ENCODE peak calls at places on chromosomes 3 and 15, in four cellular contexts. E is activated CD8-positive, alpha-beta memory T cell treated with anti-CD3 and anti-CD28 coated beads for 48 hours; Q is iPS DF 6.9; A is AG09309. P is an unnamed sample.

GRCh38 chr15:72179950-72180581 is 17.5 kb downstream of the GRAMD2A start:
- DNase-seq in E (no peak), Q (no peak), A (no peak), P (no peak)

GRCh38 chr3:27224197-27224596 is 145.0 kb downstream of the NEK10 start:
- DNase-seq in E (no peak), Q (no peak), A (no peak), P (no peak)

GRCh38 chr3:120524171-120524923 is 71.8 kb upstream of the NDUFB4 start:
- DNase-seq in E (no peak), Q (no peak), A (peak), P (no peak)

GRCh38 chr3:71512000-71512399 is 71.5 kb downstream of the FOXP1 start:
- DNase-seq in E (no peak), Q (no peak), A (no peak), P (no peak)

GRCh38 chr3:59777559-59778178 is 727.8 kb upstream of the CFAP20DC start:
- DNase-seq in E (no peak), Q (no peak), A (no peak), P (no peak)

GRCh38 chr15:29037997-29038700 is 152.4 kb downstream of the APBA2 start:
- DNase-seq in E (no peak), Q (no peak), A (no peak), P (no peak)

GRCh38 chr15:31265871-31266711 is 60.5 kb upstream of the KLF13 start:
- DNase-seq in E (no peak), Q (no peak), A (peak), P (no peak)

GRCh38 chr3:24986635-24987034 is 441.4 kb upstream of the RARB start:
- DNase-seq in E (no peak), Q (no peak), A (no peak), P (no peak)

GRCh38 chr15:82849556-82850241 is 40.3 kb downstream of the WHAMM start:
- DNase-seq in E (no peak), Q (peak), A (peak), P (peak)

GRCh38 chr3:56970401-56971002 is 90.0 kb upstream of the SPATA12 start:
- DNase-seq in E (no peak), Q (no peak), A (no peak), P (no peak)

GRCh38 chr3:100316656-100317069 is 17.9 kb upstream of the NIT2 start:
- DNase-seq in E (no peak), Q (peak), A (peak), P (peak)

GRCh38 chr3:178498866-178499265 is 37.4 kb upstream of the KCNMB2 start:
- DNase-seq in E (no peak), Q (no peak), A (no peak), P (no peak)

GRCh38 chr3:156395961-156396700 is 158.8 kb downstream of the SSR3 start:
- DNase-seq in E (no peak), Q (no peak), A (no peak), P (no peak)

GRCh38 chr15:92443381-92443780 is 49.7 kb downstream of the ST8SIA2 start:
- DNase-seq in E (no peak), Q (no peak), A (no peak), P (no peak)

GRCh38 chr3:173055228-173055933 is 85.7 kb downstream of the SPATA16 start:
- DNase-seq in E (no peak), Q (no peak), A (no peak), P (no peak)

GRCh38 chr3:79380581-79380980 is 387.2 kb downstream of the ROBO1 start:
- DNase-seq in E (no peak), Q (no peak), A (no peak), P (no peak)

GRCh38 chr3:29335438-29335837 is 54.6 kb downstream of the RBMS3 start:
- DNase-seq in E (no peak), Q (no peak), A (peak), P (peak)

GRCh38 chr15:41490355-41490754 is 3.3 kb upstream of the ITPKA start:
- DNase-seq in E (no peak), Q (no peak), A (peak), P (no peak)

GRCh38 chr15:39539973-39540558 is 40.8 kb upstream of the THBS1 start:
- DNase-seq in E (no peak), Q (no peak), A (no peak), P (no peak)

GRCh38 chr15:33100314-33100713 is 94.2 kb downstream of the FMN1 start:
- DNase-seq in E (no peak), Q (no peak), A (no peak), P (no peak)

GRCh38 chr3:52176951-52177700 is 20.8 kb upstream of the ALAS1 start:
- DNase-seq in E (no peak), Q (no peak), A (no peak), P (no peak)

GRCh38 chr15:32878342-32878741 is 160.5 kb downstream of the GREM1 start:
- DNase-seq in E (no peak), Q (no peak), A (no peak), P (no peak)

GRCh38 chr3:183730361-183730760 is 32.8 kb downstream of the YEATS2 start:
- DNase-seq in E (no peak), Q (no peak), A (no peak), P (no peak)

GRCh38 chr3:8891774-8892173 is 71.5 kb downstream of the RAD18 start:
- DNase-seq in E (no peak), Q (no peak), A (peak), P (no peak)

P was measured in cerebellar cortex.